ENCODE peak calls at places on chromosomes 3 and 15, in five cellular contexts. V is psoas muscle, T is heart right ventricle, B is left lung, H is gastrocnemius medialis. A is an unnamed sample.

GRCh38 chr3:112333386-112334334 is 704 bp downstream of the CD200 start:
- DNase-seq in T (no peak), B (no peak), H (no peak), V (no peak), A (no peak)

GRCh38 chr3:122314467-122314866 is 10.6 kb upstream of the CSTA start:
- DNase-seq in B (no peak), T (no peak), V (no peak), H (no peak), A (no peak)

GRCh38 chr15:90884719-90885431 is 571 bp downstream of the FES start:
- DNase-seq in B (no peak), V (no peak), T (no peak), H (no peak), A (no peak)

GRCh38 chr15:99998661-99999101 is 265.4 kb upstream of the LYSMD4 start:
- DNase-seq in T (no peak), V (no peak), H (no peak), B (no peak), A (no peak)

GRCh38 chr3:180762866-180763265 is 83.6 kb upstream of the CCDC39 start:
- DNase-seq in H (no peak), V (no peak), T (no peak), B (no peak), A (no peak)

GRCh38 chr15:27764339-27764738 is 334.8 kb downstream of the OCA2 start:
- DNase-seq in T (no peak), H (no peak), B (no peak), V (no peak), A (no peak)

GRCh38 chr15:81292516-81293001 is 31.4 kb downstream of the STARD5 start:
- DNase-seq in V (no peak), H (no peak), B (no peak), T (no peak), A (no peak)

GRCh38 chr3:85939026-85939616 is 980.3 kb downstream of the CADM2 start:
- DNase-seq in T (no peak), B (no peak), H (no peak), V (no peak), A (no peak)

GRCh38 chr3:101816215-101817149 is 32.8 kb upstream of the NFKBIZ start:
- DNase-seq in B (no peak), T (no peak), V (no peak), H (no peak), A (no peak)

GRCh38 chr15:84826369-84826823 is 9.2 kb downstream of the ALPK3 start:
- DNase-seq in T (no peak), B (no peak), H (peak; percentile 75), V (peak; percentile 52), A (no peak)

GRCh38 chr3:52615178-52615577 is 70.5 kb downstream of the PBRM1 start:
- DNase-seq in V (no peak), H (no peak), B (no peak), T (no peak), A (no peak)

GRCh38 chr15:93250212-93250611 is 161.2 kb upstream of the RGMA start:
- DNase-seq in V (no peak), T (no peak), H (no peak), B (no peak), A (no peak)

GRCh38 chr15:51046799-51047449 is 47.8 kb downstream of the TNFAIP8L3 start:
- DNase-seq in T (peak; percentile 34), V (no peak), H (no peak), B (no peak), A (no peak)

GRCh38 chr3:107574650-107575049 is 51.9 kb downstream of the BBX start:
- DNase-seq in H (no peak), V (no peak), B (no peak), T (peak; percentile 32), A (no peak)

GRCh38 chr3:97360804-97361203 is 403.8 kb upstream of the ARL6 start:
- DNase-seq in B (no peak), T (no peak), V (no peak), H (no peak), A (no peak)

GRCh38 chr3:138845771-138846173 is 11.0 kb upstream of the PIK3CB start:
- DNase-seq in B (no peak), H (no peak), T (no peak), V (no peak), A (no peak)

GRCh38 chr15:57544840-57545239 is 46.9 kb upstream of the MYZAP start:
- DNase-seq in H (no peak), T (no peak), V (no peak), B (no peak), A (no peak)

GRCh38 chr15:65060641-65061397 is 7.0 kb downstream of the RASL12 start:
- DNase-seq in T (no peak), V (no peak), B (no peak), H (no peak), A (no peak)

GRCh38 chr3:149648525-149648924 is 9.3 kb downstream of the WWTR1 start:
- DNase-seq in T (peak; percentile 24), V (no peak), B (no peak), H (no peak), A (no peak)

GRCh38 chr3:31952205-31952604 is 28.9 kb downstream of the OSBPL10 start:
- DNase-seq in V (no peak), B (no peak), H (no peak), T (no peak), A (no peak)

GRCh38 chr15:101578443-101578894 is 73.7 kb downstream of the TM2D3 start:
- DNase-seq in V (peak; percentile 40), T (no peak), B (no peak), H (no peak), A (no peak)

GRCh38 chr15:90839187-90840071 is 29.0 kb upstream of the FURIN start:
- DNase-seq in V (no peak), T (no peak), H (no peak), B (peak; percentile 68), A (no peak)

GRCh38 chr15:55796321-55796965 is 53.5 kb upstream of the PRTG start:
- DNase-seq in T (no peak), B (no peak), V (no peak), H (no peak), A (no peak)

GRCh38 chr3:129576514-129577345 is 29.7 kb downstream of the PLXND1 start:
- DNase-seq in H (no peak), T (no peak), B (peak; percentile 71), V (no peak), A (no peak)

GRCh38 chr15:45704329-45705249 is 69.8 kb downstream of the SQOR start:
- DNase-seq in V (peak; percentile 31), T (no peak), B (peak; percentile 41), H (no peak), A (no peak)

GRCh38 chr3:134149286-134149685 is 101.4 kb downstream of the RYK start:
- DNase-seq in B (no peak), T (no peak), H (no peak), V (no peak), A (no peak)

GRCh38 chr15:73994912-73995622 is 551 bp downstream of the PML start:
- DNase-seq in T (no peak), B (peak; percentile 55), H (no peak), V (peak; percentile 39), A (no peak)

GRCh38 chr15:73996939-73997338 is 2.4 kb downstream of the PML start:
- DNase-seq in T (peak; percentile 44), H (no peak), B (no peak), V (no peak), A (no peak)

GRCh38 chr15:73994419-73994883 is at the start of gene PML:
- DNase-seq in T (peak; percentile 98), V (peak; percentile 97), H (peak; percentile 94), B (peak; percentile 98), A (peak; percentile 97)

GRCh38 chr15:73997986-73998385 is 3.5 kb downstream of the PML start:
- DNase-seq in B (no peak), H (no peak), V (no peak), T (no peak), A (no peak)

DNA sequence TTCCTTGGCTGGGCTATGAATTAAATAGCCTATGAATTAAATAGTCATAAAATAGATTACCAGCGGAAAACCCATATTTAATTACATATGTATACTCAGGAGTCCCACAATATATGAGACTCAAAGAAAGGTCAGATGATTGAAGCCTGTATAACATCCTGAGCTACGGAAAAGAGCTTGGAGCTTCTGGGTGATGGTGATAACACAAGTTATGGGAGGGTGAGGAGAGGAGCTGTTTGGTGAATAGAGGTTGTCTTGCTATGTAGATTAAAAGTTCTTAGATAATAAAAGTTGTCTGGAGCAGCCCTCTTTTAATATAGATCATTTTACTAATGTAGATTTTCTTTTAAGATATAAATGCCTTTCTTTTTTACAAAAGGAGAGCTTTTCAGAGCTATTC is 1.8 kb downstream of the PML start:
- DNase-seq in H (no peak), T (no peak), V (no peak), B (no peak), A (no peak)
- H3K4me1 ChIP-seq in H (peaks cover 44% of the 10 kb centered on the region), T (peaks cover 17% of the 10 kb centered on the region), V (peaks cover 43% of the 10 kb centered on the region), B (peaks cover 13% of the 10 kb centered on the region), A (peaks cover 68% of the 10 kb centered on the region)

GRCh38 chr3:192916455-192917257 is 1.0 kb downstream of the MB21D2 start:
- DNase-seq in H (peak; percentile 65), T (peak; percentile 75), B (peak; percentile 65), V (peak; percentile 78), A (no peak)
- TF ChIP-seq CTCF in H (peak; percentile 35), T (no peak), B (no peak), V (peak; percentile 17), A (no peak)

GRCh38 chr3:45992820-45993219 is 2.8 kb downstream of the FYCO1 start:
- DNase-seq in B (no peak), H (no peak), V (no peak), T (no peak), A (no peak)

GRCh38 chr3:45993421-45994027 is 2.1 kb downstream of the FYCO1 start:
- DNase-seq in V (no peak), T (no peak), H (no peak), B (no peak), A (no peak)

GRCh38 chr3:45994661-45995369 is 809 bp downstream of the FYCO1 start:
- DNase-seq in T (no peak), V (no peak), H (no peak), B (no peak), A (no peak)

GRCh38 chr3:45997942-45998341 is 2.3 kb upstream of the FYCO1 start:
- DNase-seq in T (no peak), V (no peak), B (no peak), H (no peak), A (no peak)

DNA sequence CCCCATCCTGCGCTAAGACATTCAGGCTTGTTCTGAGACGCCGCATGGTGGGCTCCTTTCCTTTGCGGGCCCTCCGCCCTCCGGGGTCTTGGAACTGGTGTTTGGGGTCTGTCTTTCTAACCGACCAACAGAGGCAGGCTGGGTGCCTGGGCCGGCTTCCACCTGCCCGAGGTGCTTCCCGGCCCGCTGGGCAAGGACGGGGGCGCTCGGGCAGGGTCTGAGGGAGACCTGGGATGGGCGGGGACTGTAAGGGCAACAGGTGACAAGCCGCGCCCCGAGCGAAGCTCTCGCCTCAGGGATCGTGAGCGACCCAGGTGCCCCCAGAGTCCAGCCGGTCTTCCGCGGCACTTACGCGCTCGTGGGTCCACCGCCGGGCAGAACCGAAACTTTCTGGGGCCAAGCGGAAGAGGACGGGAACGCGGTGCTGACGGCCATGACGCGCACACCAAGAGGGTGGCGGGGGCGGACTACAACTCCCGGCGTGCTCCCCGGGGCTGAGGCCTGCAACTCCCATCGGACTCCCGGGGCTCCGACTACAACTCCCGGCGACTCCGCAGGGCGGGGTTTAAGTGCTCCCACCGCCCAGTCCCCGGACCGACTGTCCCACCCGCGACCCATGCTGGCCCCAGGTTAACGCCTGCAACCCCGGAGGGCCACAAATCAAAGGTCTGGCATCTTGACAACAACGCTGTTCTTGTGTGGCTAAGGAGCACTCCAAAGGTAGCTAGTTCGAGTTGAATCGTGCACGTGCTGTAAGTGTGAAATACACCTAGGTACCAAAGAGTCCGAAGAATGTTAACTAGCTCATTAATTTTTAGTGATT is at the start of gene FYCO1:
- DNase-seq in B (peak; percentile 95), H (peak; percentile 96), T (peak; percentile 95), V (peak; percentile 96), A (peak; percentile 83)
- H3K4me1 ChIP-seq in B (peaks cover 23% of the 10 kb centered on the region), H (peaks cover 49% of the 10 kb centered on the region), T (peaks cover 4% of the 10 kb centered on the region), V (peaks cover 45% of the 10 kb centered on the region), A (peaks cover 41% of the 10 kb centered on the region)

GRCh38 chr3:50978991-50979667 is 304.4 kb downstream of the DOCK3 start:
- DNase-seq in H (no peak), V (no peak), B (no peak), T (no peak), A (no peak)
- TF ChIP-seq CTCF in H (no peak), V (no peak), B (no peak), T (no peak), A (no peak)